ENCODE peak calls at places on chromosomes 3 and 15, in seven cellular contexts. L is NCI-H510A treated with DMSO at 0.1 percent for 48 hours, X is T-helper 2 cell, F is ELR, B is fibroblast of mammary gland, K is hippocampal formation, J is NCI-H1092. Q is an unnamed sample.

GRCh38 chr3:144031938-144032337 is 60.3 kb downstream of the DIPK2A start:
- DNase-seq in F (no peak), K (peak), X (no peak), J (no peak), L (no peak), B (peak), Q (no peak)

GRCh38 chr3:170327040-170327808 is 30.3 kb upstream of the SKIL start:
- DNase-seq in J (no peak), L (no peak), F (no peak), K (no peak), B (no peak), X (no peak), Q (no peak)

GRCh38 chr3:139937674-139938279 is 2.8 kb downstream of the CLSTN2 start:
- DNase-seq in K (peak), L (peak), F (peak), B (peak), J (peak), X (no peak), Q (peak)

GRCh38 chr3:177337548-177338331 is 140.5 kb upstream of the TBL1XR1 start:
- DNase-seq in X (no peak), K (no peak), B (peak), F (peak), L (no peak), J (no peak), Q (no peak)

GRCh38 chr15:65553691-65554090 is 23.4 kb downstream of the HACD3 start:
- DNase-seq in B (no peak), X (no peak), F (no peak), J (no peak), K (no peak), L (no peak), Q (no peak)

GRCh38 chr15:78800189-78800588 is 11.1 kb downstream of the ADAMTS7 start:
- DNase-seq in X (no peak), L (no peak), K (no peak), F (no peak), J (no peak), B (no peak), Q (no peak)

GRCh38 chr15:23467110-23467600 is 20.1 kb upstream of the GOLGA6L2 start:
- DNase-seq in L (peak), B (peak), J (peak), X (no peak), K (peak), F (peak), Q (peak)

GRCh38 chr3:181103605-181104004 is 114.1 kb upstream of the DNAJC19 start:
- DNase-seq in F (peak), J (no peak), L (peak), B (peak), X (no peak), K (no peak), Q (peak)

GRCh38 chr3:13475871-13476590 is 4.1 kb upstream of the HDAC11 start:
- DNase-seq in L (peak), B (no peak), J (no peak), F (no peak), K (no peak), X (no peak), Q (no peak)

GRCh38 chr3:71879089-71879488 is 94.1 kb upstream of the PROK2 start:
- DNase-seq in L (no peak), F (no peak), X (no peak), J (no peak), K (no peak), B (no peak), Q (peak)

GRCh38 chr3:52498134-52499054 is 3.3 kb downstream of the STAB1 start:
- DNase-seq in X (no peak), F (peak), B (peak), L (no peak), K (peak), J (no peak), Q (no peak)

GRCh38 chr3:133881987-133882825 is 13.5 kb downstream of the RAB6B start:
- DNase-seq in K (no peak), J (no peak), L (no peak), X (no peak), F (no peak), B (no peak), Q (no peak)

GRCh38 chr15:70251246-70251990 is 153.7 kb upstream of the TLE3 start:
- DNase-seq in X (no peak), F (no peak), K (no peak), L (peak), B (no peak), J (no peak), Q (no peak)

GRCh38 chr15:96037584-96037983 is 292.9 kb upstream of the NR2F2 start:
- DNase-seq in J (no peak), F (peak), B (no peak), K (no peak), X (no peak), L (no peak), Q (no peak)

GRCh38 chr15:76140069-76140454 is 80.3 kb downstream of the TMEM266 start:
- DNase-seq in X (no peak), B (no peak), K (no peak), F (no peak), J (no peak), L (no peak), Q (no peak)

GRCh38 chr3:43105224-43105596 is 669 bp downstream of the POMGNT2 start:
- DNase-seq in L (no peak), J (no peak), F (peak), X (no peak), B (no peak), K (no peak), Q (peak)

GRCh38 chr15:20271647-20272046 is 270.0 kb downstream of the GOLGA6L6 start:
- DNase-seq in K (no peak), L (no peak), B (no peak), J (no peak), X (no peak), F (no peak), Q (no peak)

GRCh38 chr3:124053871-124054270 is 61.9 kb upstream of the ROPN1 start:
- DNase-seq in K (no peak), B (no peak), J (no peak), L (peak), F (no peak), X (no peak), Q (peak)

GRCh38 chr3:159841766-159842165 is 146.9 kb upstream of the IL12A start:
- DNase-seq in F (no peak), L (no peak), J (no peak), K (no peak), X (no peak), B (no peak), Q (no peak)

GRCh38 chr15:77689821-77690220 is 57.1 kb upstream of the LINGO1 start:
- DNase-seq in K (no peak), X (no peak), F (no peak), J (no peak), L (no peak), B (no peak), Q (no peak)

Q was measured in NCI-H82.